ENCODE peak calls at places on chromosomes 1 and 21, in four cellular contexts. B is HFFc6, V is Daoy, S is adrenal gland. H is an unnamed sample.

GRCh38 chr1:23428136-23428905 is 3.8 kb upstream of the TCEA3 start:
- DNase-seq in B (no peak), V (no peak), S (no peak), H (no peak)

GRCh38 chr1:71668059-71668458 is 587.2 kb upstream of the ZRANB2 start:
- DNase-seq in B (no peak), V (no peak), S (no peak), H (no peak)

GRCh38 chr1:243917177-243917862 is 67.3 kb upstream of the AKT3 start:
- DNase-seq in B (peak), V (peak), S (peak), H (peak)

GRCh38 chr21:37866027-37866426 is 50.2 kb downstream of the KCNJ6 start:
- DNase-seq in B (no peak), V (no peak), S (no peak), H (no peak)

GRCh38 chr21:34845521-34846213 is 176.9 kb downstream of the CLIC6 start:
- DNase-seq in B (peak), V (peak), S (no peak), H (no peak)

GRCh38 chr1:8422439-8423133 is 104.7 kb downstream of the SLC45A1 start:
- DNase-seq in B (peak), V (peak), S (peak), H (peak)

GRCh38 chr1:111639602-111640198 is 20.1 kb downstream of the RAP1A start:
- DNase-seq in B (no peak), V (no peak), S (no peak), H (no peak)

GRCh38 chr1:76330993-76331603 is 256.6 kb downstream of the ST6GALNAC3 start:
- DNase-seq in B (peak), V (peak), S (peak), H (no peak)

GRCh38 chr21:45531393-45532215 is 10.6 kb downstream of the SLC19A1 start:
- DNase-seq in B (no peak), V (no peak), S (no peak), H (peak)

GRCh38 chr1:54027848-54028247 is 9.9 kb upstream of the LDLRAD1 start:
- DNase-seq in B (no peak), V (no peak), S (no peak), H (no peak)

GRCh38 chr1:51073456-51073855 is 28.6 kb upstream of the C1orf185 start:
- DNase-seq in B (no peak), V (no peak), S (no peak), H (no peak)

GRCh38 chr1:164748253-164748899 is 189.4 kb downstream of the PBX1 start:
- DNase-seq in B (peak), V (peak), S (peak), H (peak)

GRCh38 chr1:67089685-67090208 is 35.8 kb upstream of the SLC35D1 start:
- DNase-seq in B (no peak), V (no peak), S (no peak), H (no peak)

GRCh38 chr1:119713538-119714456 is 2.1 kb downstream of the PHGDH start:
- DNase-seq in B (no peak), V (peak), S (no peak), H (no peak)

GRCh38 chr1:210726621-210727020 is 397.9 kb downstream of the HHAT start:
- DNase-seq in B (peak), V (peak), S (no peak), H (no peak)

GRCh38 chr21:34640858-34641257 is 25.9 kb upstream of the RCAN1 start:
- DNase-seq in B (peak), V (peak), S (no peak), H (no peak)

GRCh38 chr1:160353223-160353622 is 10.0 kb downstream of the NCSTN start:
- DNase-seq in B (peak), V (no peak), S (no peak), H (no peak)

GRCh38 chr21:46322351-46323226 is 1.1 kb downstream of the C21orf58 start:
- DNase-seq in B (peak), V (peak), S (peak), H (no peak)

GRCh38 chr1:98732985-98733781 is 71.7 kb downstream of the SNX7 start:
- DNase-seq in B (no peak), V (no peak), S (no peak), H (no peak)

GRCh38 chr1:96863449-96863848 is 141.9 kb downstream of the PTBP2 start:
- DNase-seq in B (no peak), V (no peak), S (no peak), H (no peak)

GRCh38 chr1:181152892-181153633 is 64.6 kb downstream of the IER5 start:
- DNase-seq in B (no peak), V (peak), S (peak), H (peak)

GRCh38 chr1:109763646-109764415 is at the start of gene EPS8L3:
- DNase-seq in B (no peak), V (no peak), S (peak), H (peak)

GRCh38 chr1:37038079-37038702 is 3.9 kb upstream of the GRIK3 start:
- DNase-seq in B (no peak), V (peak), S (peak), H (no peak)

GRCh38 chr1:221839794-221840395 is 98.0 kb upstream of the DUSP10 start:
- DNase-seq in B (peak), V (peak), S (peak), H (no peak)

GRCh38 chr1:11237364-11237755 is 25.0 kb downstream of the MTOR start:
- DNase-seq in B (no peak), V (no peak), S (no peak), H (no peak)

GRCh38 chr1:161313554-161314200 is 504 bp upstream of the SDHC start:
- DNase-seq in B (no peak), V (no peak), S (peak), H (no peak)

GRCh38 chr1:1943834-1944570 is 24.9 kb upstream of the TMEM52 start:
- DNase-seq in B (no peak), V (peak), S (peak), H (peak)

GRCh38 chr1:93694039-93694438 is 12.4 kb upstream of the BCAR3 start:
- DNase-seq in B (no peak), V (peak), S (peak), H (no peak)

GRCh38 chr1:183191833-183192232 is 5.8 kb downstream of the LAMC2 start:
- DNase-seq in B (peak), V (peak), S (no peak), H (no peak)

GRCh38 chr1:47186267-47187185 is 3.3 kb downstream of the PDZK1IP1 start:
- DNase-seq in B (no peak), V (no peak), S (peak), H (no peak)

GRCh38 chr1:29736582-29737188 is 500.4 kb downstream of the PTPRU start:
- DNase-seq in B (peak), V (peak), S (no peak), H (no peak)

GRCh38 chr21:27519357-27519756 is 552.5 kb upstream of the ADAMTS5 start:
- DNase-seq in B (peak), V (peak), S (no peak), H (no peak)

GRCh38 chr1:67716800-67717199 is 31.8 kb downstream of the GADD45A start:
- DNase-seq in B (peak), V (peak), S (peak), H (no peak)

GRCh38 chr1:214187152-214187900 is 93.6 kb upstream of the SMYD2 start:
- DNase-seq in B (no peak), V (peak), S (no peak), H (no peak)

H was measured in ovary.